ENCODE peak calls at places on chromosomes 1 and 21, in ten cellular contexts. One of them, this sample, is unnamed.
A peak's percentile ranks its signal among the peaks of the same experiment; 100 is the strongest.

GRCh38 chr1:85603086-85603485 is 22.5 kb downstream of the CCN1 start:
- DNase-seq in HL-60: no peak
- DNase-seq in HCT116: no peak
- DNase-seq in type B pancreatic cell: no peak
- DNase-seq in CD8-positive, alpha-beta T cell: no peak
- DNase-seq in PC-3: no peak
- DNase-seq in CD4-positive, alpha-beta T cell: no peak
- DNase-seq in GM12878: no peak
- DNase-seq in H9: no peak
- DNase-seq in heart left ventricle: no peak
- DNase-seq in this sample: no peak

GRCh38 chr21:42063206-42063577 is 7.9 kb upstream of the UMODL1 start:
- DNase-seq in HL-60: no peak
- DNase-seq in HCT116: no peak
- DNase-seq in type B pancreatic cell: no peak
- DNase-seq in CD8-positive, alpha-beta T cell: peak; percentile 48
- DNase-seq in PC-3: no peak
- DNase-seq in CD4-positive, alpha-beta T cell: no peak
- DNase-seq in GM12878: peak; percentile 36
- DNase-seq in H9: no peak
- DNase-seq in heart left ventricle: no peak
- DNase-seq in this sample: no peak

GRCh38 chr1:228366851-228367741 is 39.5 kb downstream of the TRIM11 start:
- DNase-seq in HL-60: no peak
- DNase-seq in HCT116: no peak
- DNase-seq in type B pancreatic cell: no peak
- DNase-seq in CD8-positive, alpha-beta T cell: no peak
- DNase-seq in PC-3: no peak
- DNase-seq in CD4-positive, alpha-beta T cell: no peak
- DNase-seq in GM12878: no peak
- DNase-seq in H9: no peak
- DNase-seq in heart left ventricle: no peak
- DNase-seq in this sample: no peak

GRCh38 chr1:179029293-179029692 is 3.6 kb downstream of the FAM20B start:
- DNase-seq in HL-60: no peak
- DNase-seq in HCT116: no peak
- DNase-seq in type B pancreatic cell: no peak
- DNase-seq in CD8-positive, alpha-beta T cell: no peak
- DNase-seq in PC-3: no peak
- DNase-seq in CD4-positive, alpha-beta T cell: no peak
- DNase-seq in GM12878: no peak
- DNase-seq in H9: no peak
- DNase-seq in heart left ventricle: no peak
- DNase-seq in this sample: no peak

GRCh38 chr1:19123837-19124236 is 86.2 kb downstream of the UBR4 start:
- DNase-seq in HL-60: peak; percentile 87
- DNase-seq in HCT116: no peak
- DNase-seq in type B pancreatic cell: no peak
- DNase-seq in CD8-positive, alpha-beta T cell: peak; percentile 30
- DNase-seq in PC-3: no peak
- DNase-seq in CD4-positive, alpha-beta T cell: no peak
- DNase-seq in GM12878: no peak
- DNase-seq in H9: no peak
- DNase-seq in heart left ventricle: peak; percentile 26
- DNase-seq in this sample: no peak

GRCh38 chr1:61887921-61888564 is 145.8 kb downstream of the PATJ start:
- DNase-seq in HL-60: no peak
- DNase-seq in HCT116: no peak
- DNase-seq in type B pancreatic cell: no peak
- DNase-seq in CD8-positive, alpha-beta T cell: no peak
- DNase-seq in PC-3: no peak
- DNase-seq in CD4-positive, alpha-beta T cell: no peak
- DNase-seq in GM12878: no peak
- DNase-seq in H9: no peak
- DNase-seq in heart left ventricle: peak; percentile 25
- DNase-seq in this sample: no peak

GRCh38 chr1:51627672-51628071 is 10.8 kb downstream of the OSBPL9 start:
- DNase-seq in HL-60: peak; percentile 42
- DNase-seq in HCT116: no peak
- DNase-seq in type B pancreatic cell: no peak
- DNase-seq in CD8-positive, alpha-beta T cell: no peak
- DNase-seq in PC-3: peak; percentile 59
- DNase-seq in CD4-positive, alpha-beta T cell: no peak
- DNase-seq in GM12878: no peak
- DNase-seq in H9: no peak
- DNase-seq in heart left ventricle: no peak
- DNase-seq in this sample: no peak

GRCh38 chr21:34974162-34974981 is 74.7 kb downstream of the RUNX1 start:
- DNase-seq in HL-60: no peak
- DNase-seq in HCT116: no peak
- DNase-seq in type B pancreatic cell: no peak
- DNase-seq in CD8-positive, alpha-beta T cell: peak; percentile 48
- DNase-seq in PC-3: no peak
- DNase-seq in CD4-positive, alpha-beta T cell: peak; percentile 47
- DNase-seq in GM12878: peak; percentile 73
- DNase-seq in H9: no peak
- DNase-seq in heart left ventricle: no peak
- DNase-seq in this sample: no peak

GRCh38 chr1:201169971-201170532 is 15.8 kb upstream of the TMEM9 start:
- DNase-seq in HL-60: no peak
- DNase-seq in HCT116: no peak
- DNase-seq in type B pancreatic cell: no peak
- DNase-seq in CD8-positive, alpha-beta T cell: no peak
- DNase-seq in PC-3: no peak
- DNase-seq in CD4-positive, alpha-beta T cell: no peak
- DNase-seq in GM12878: no peak
- DNase-seq in H9: no peak
- DNase-seq in heart left ventricle: no peak
- DNase-seq in this sample: no peak

GRCh38 chr1:202023033-202023433 is 12.6 kb downstream of the ELF3 start:
- DNase-seq in HL-60: no peak
- DNase-seq in HCT116: peak; percentile 92
- DNase-seq in type B pancreatic cell: no peak
- DNase-seq in CD8-positive, alpha-beta T cell: no peak
- DNase-seq in PC-3: peak; percentile 93
- DNase-seq in CD4-positive, alpha-beta T cell: no peak
- DNase-seq in GM12878: no peak
- DNase-seq in H9: no peak
- DNase-seq in heart left ventricle: no peak
- DNase-seq in this sample: no peak

DNA sequence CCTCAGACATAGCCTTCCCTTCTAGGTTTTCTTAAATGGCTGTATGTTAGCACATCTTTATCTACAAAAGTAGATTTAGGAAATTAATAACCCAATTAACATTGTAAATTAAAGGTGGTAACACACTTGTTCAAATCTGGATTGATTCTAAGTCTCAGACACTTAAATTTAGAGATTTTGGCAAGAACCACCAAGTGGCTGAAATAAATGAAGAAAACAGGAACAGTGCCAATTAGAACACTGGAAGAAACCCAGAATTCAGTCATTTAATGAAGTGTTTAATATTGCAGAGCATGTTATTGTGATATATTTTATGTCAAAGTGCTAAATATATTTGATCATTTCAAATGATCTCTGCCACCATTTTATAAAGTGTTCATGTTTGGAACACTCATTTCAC is 628.2 kb downstream of the USP25 start:
- DNase-seq in HL-60: no peak
- DNase-seq in HCT116: no peak
- DNase-seq in type B pancreatic cell: no peak
- DNase-seq in CD8-positive, alpha-beta T cell: no peak
- DNase-seq in PC-3: no peak
- DNase-seq in CD4-positive, alpha-beta T cell: no peak
- DNase-seq in GM12878: no peak
- DNase-seq in H9: no peak
- DNase-seq in heart left ventricle: no peak
- DNase-seq in this sample: no peak
- TF ChIP-seq CTCF in HL-60: no peak
- TF ChIP-seq CTCF in HCT116: no peak
- TF ChIP-seq CTCF in type B pancreatic cell: no peak
- TF ChIP-seq CTCF in CD8-positive, alpha-beta T cell: no peak
- TF ChIP-seq CTCF in PC-3: no peak
- TF ChIP-seq CTCF in CD4-positive, alpha-beta T cell: no peak
- TF ChIP-seq CTCF in GM12878: no peak
- TF ChIP-seq CTCF in H9: no peak
- TF ChIP-seq CTCF in heart left ventricle: no peak
- TF ChIP-seq CTCF in this sample: no peak

GRCh38 chr1:192386051-192386650 is 69.4 kb downstream of the RGS21 start:
- DNase-seq in HL-60: no peak
- DNase-seq in HCT116: no peak
- DNase-seq in type B pancreatic cell: no peak
- DNase-seq in CD8-positive, alpha-beta T cell: no peak
- DNase-seq in PC-3: no peak
- DNase-seq in CD4-positive, alpha-beta T cell: no peak
- DNase-seq in GM12878: no peak
- DNase-seq in H9: no peak
- DNase-seq in heart left ventricle: no peak
- DNase-seq in this sample: no peak

GRCh38 chr1:192378276-192378675 is 61.5 kb downstream of the RGS21 start:
- DNase-seq in HL-60: no peak
- DNase-seq in HCT116: no peak
- DNase-seq in type B pancreatic cell: no peak
- DNase-seq in CD8-positive, alpha-beta T cell: no peak
- DNase-seq in PC-3: no peak
- DNase-seq in CD4-positive, alpha-beta T cell: no peak
- DNase-seq in GM12878: no peak
- DNase-seq in H9: no peak
- DNase-seq in heart left ventricle: no peak
- DNase-seq in this sample: no peak

GRCh38 chr1:192378878-192379277 is 62.1 kb downstream of the RGS21 start:
- DNase-seq in HL-60: no peak
- DNase-seq in HCT116: no peak
- DNase-seq in type B pancreatic cell: no peak
- DNase-seq in CD8-positive, alpha-beta T cell: no peak
- DNase-seq in PC-3: no peak
- DNase-seq in CD4-positive, alpha-beta T cell: no peak
- DNase-seq in GM12878: no peak
- DNase-seq in H9: no peak
- DNase-seq in heart left ventricle: no peak
- DNase-seq in this sample: no peak

GRCh38 chr1:192379536-192379935 is 62.7 kb downstream of the RGS21 start:
- DNase-seq in HL-60: no peak
- DNase-seq in HCT116: no peak
- DNase-seq in type B pancreatic cell: no peak
- DNase-seq in CD8-positive, alpha-beta T cell: no peak
- DNase-seq in PC-3: no peak
- DNase-seq in CD4-positive, alpha-beta T cell: no peak
- DNase-seq in GM12878: no peak
- DNase-seq in H9: no peak
- DNase-seq in heart left ventricle: no peak
- DNase-seq in this sample: no peak

DNA sequence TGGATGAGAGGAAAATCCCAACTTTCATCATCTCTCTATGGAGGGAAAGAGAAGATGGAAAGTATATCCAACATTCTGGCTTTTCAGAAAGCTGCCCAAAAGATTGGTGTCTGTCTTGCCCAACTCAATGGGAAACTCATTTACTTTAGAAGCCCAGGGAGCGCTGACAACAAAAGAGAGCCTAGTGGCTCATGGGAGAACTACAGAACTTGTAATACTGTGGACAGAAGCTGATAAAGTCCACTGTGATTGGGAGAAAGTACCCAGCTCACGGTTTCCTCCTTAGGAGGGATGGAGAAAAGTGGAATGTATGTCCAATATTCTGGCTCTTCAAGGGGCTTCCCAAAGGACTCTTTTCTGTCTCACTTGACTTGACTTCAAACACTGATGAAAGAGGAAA is 66.0 kb downstream of the RGS21 start:
- DNase-seq in HL-60: no peak
- DNase-seq in HCT116: no peak
- DNase-seq in type B pancreatic cell: no peak
- DNase-seq in CD8-positive, alpha-beta T cell: no peak
- DNase-seq in PC-3: no peak
- DNase-seq in CD4-positive, alpha-beta T cell: no peak
- DNase-seq in GM12878: no peak
- DNase-seq in H9: no peak
- DNase-seq in heart left ventricle: no peak
- DNase-seq in this sample: no peak
- TF ChIP-seq CTCF in HL-60: no peak
- TF ChIP-seq CTCF in HCT116: peak; percentile 18
- TF ChIP-seq CTCF in type B pancreatic cell: peak; percentile 27
- TF ChIP-seq CTCF in CD8-positive, alpha-beta T cell: no peak
- TF ChIP-seq CTCF in PC-3: no peak
- TF ChIP-seq CTCF in CD4-positive, alpha-beta T cell: no peak
- TF ChIP-seq CTCF in GM12878: no peak
- TF ChIP-seq CTCF in H9: no peak
- TF ChIP-seq CTCF in heart left ventricle: no peak
- TF ChIP-seq CTCF in this sample: no peak

DNA sequence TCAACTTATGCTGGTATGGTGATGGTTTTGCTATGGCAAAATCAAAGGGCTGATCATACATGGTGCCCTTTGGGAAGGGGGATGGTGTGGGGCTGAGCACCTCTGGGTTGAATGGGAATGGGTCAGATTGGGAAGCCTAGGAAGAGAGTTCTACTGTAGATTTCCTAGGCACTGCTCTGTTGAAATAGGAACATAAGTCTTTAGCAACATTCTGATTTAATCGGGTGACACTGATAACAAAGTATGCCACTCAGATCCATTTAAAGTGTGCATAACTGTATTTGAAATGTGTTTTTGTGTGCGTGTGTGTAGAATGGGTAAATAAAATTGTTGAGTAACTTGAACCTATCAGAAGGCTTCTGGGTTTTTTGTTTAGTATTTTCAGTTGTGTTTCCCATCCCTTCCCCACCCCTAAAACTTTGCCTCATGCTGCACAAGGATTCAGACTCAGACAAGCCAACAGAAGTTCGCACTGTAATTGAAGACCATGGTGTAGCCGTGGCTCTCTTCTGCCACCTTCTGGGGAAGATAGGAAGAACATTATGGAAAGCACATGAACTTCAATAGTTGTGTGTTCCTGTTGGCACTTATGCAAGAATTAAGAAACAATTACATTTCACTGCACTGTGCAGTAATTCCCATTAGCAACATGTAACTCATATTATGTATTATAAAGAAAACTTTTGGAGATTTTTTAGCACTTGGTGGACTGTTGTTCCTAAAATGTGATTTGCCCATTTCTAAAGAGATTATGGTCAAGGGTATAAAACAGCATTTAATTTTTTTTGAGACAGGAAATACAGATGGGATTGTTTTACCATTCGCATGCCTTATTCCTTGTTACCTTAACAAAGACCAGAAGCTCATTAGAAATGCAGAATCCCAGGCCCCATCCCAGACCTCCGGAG is 10.9 kb upstream of the C4BPB start:
- DNase-seq in HL-60: peak; percentile 83
- DNase-seq in HCT116: peak; percentile 51
- DNase-seq in type B pancreatic cell: no peak
- DNase-seq in CD8-positive, alpha-beta T cell: peak; percentile 58
- DNase-seq in PC-3: peak; percentile 98
- DNase-seq in CD4-positive, alpha-beta T cell: peak; percentile 54
- DNase-seq in GM12878: peak; percentile 53
- DNase-seq in H9: peak; percentile 55
- DNase-seq in heart left ventricle: peak; percentile 64
- DNase-seq in this sample: peak; percentile 64
- TF ChIP-seq CTCF in HL-60: peak; percentile 74
- TF ChIP-seq CTCF in HCT116: peak; percentile 82
- TF ChIP-seq CTCF in type B pancreatic cell: peak; percentile 91
- TF ChIP-seq CTCF in CD8-positive, alpha-beta T cell: peak; percentile 94
- TF ChIP-seq CTCF in PC-3: peak; percentile 99
- TF ChIP-seq CTCF in CD4-positive, alpha-beta T cell: peak; percentile 88
- TF ChIP-seq CTCF in GM12878: peak; percentile 95
- TF ChIP-seq CTCF in H9: peak; percentile 88
- TF ChIP-seq CTCF in heart left ventricle: peak; percentile 87
- TF ChIP-seq CTCF in this sample: peak; percentile 93

GRCh38 chr1:10867138-10867721 is 70.8 kb upstream of the CASZ1 start:
- DNase-seq in HL-60: peak; percentile 10
- DNase-seq in HCT116: no peak
- DNase-seq in type B pancreatic cell: peak; percentile 82
- DNase-seq in CD8-positive, alpha-beta T cell: peak; percentile 63
- DNase-seq in PC-3: peak; percentile 69
- DNase-seq in CD4-positive, alpha-beta T cell: peak; percentile 74
- DNase-seq in GM12878: no peak
- DNase-seq in H9: peak; percentile 69
- DNase-seq in heart left ventricle: peak; percentile 57
- DNase-seq in this sample: peak; percentile 88
- TF ChIP-seq CTCF in HL-60: peak; percentile 24
- TF ChIP-seq CTCF in HCT116: peak; percentile 31
- TF ChIP-seq CTCF in type B pancreatic cell: peak; percentile 95
- TF ChIP-seq CTCF in CD8-positive, alpha-beta T cell: peak; percentile 74
- TF ChIP-seq CTCF in PC-3: peak; percentile 52
- TF ChIP-seq CTCF in CD4-positive, alpha-beta T cell: peak; percentile 48
- TF ChIP-seq CTCF in GM12878: peak; percentile 68
- TF ChIP-seq CTCF in H9: peak; percentile 77
- TF ChIP-seq CTCF in heart left ventricle: peak; percentile 74
- TF ChIP-seq CTCF in this sample: peak; percentile 39